ENCODE peak calls at places on chromosomes 4 and X, in eight cellular contexts. One of them, this sample, is unnamed.

GRCh38 chr4:184400375-184400870 is 73.9 kb downstream of the IRF2 start:
- DNase-seq in dorsolateral prefrontal cortex: no peak
- DNase-seq in A549: peak
- DNase-seq in WERI-Rb-1: no peak
- DNase-seq in endothelial cell of umbilical vein: peak
- DNase-seq in stomach: no peak
- DNase-seq in heart right ventricle: no peak
- DNase-seq in OCI-LY7: no peak
- DNase-seq in this sample: peak

GRCh38 chr4:169144061-169144600 is 126.6 kb downstream of the SH3RF1 start:
- DNase-seq in dorsolateral prefrontal cortex: no peak
- DNase-seq in A549: no peak
- DNase-seq in WERI-Rb-1: no peak
- DNase-seq in endothelial cell of umbilical vein: no peak
- DNase-seq in stomach: no peak
- DNase-seq in heart right ventricle: no peak
- DNase-seq in OCI-LY7: no peak
- DNase-seq in this sample: no peak

GRCh38 chr4:113637363-113637762 is 124.2 kb downstream of the CAMK2D start:
- DNase-seq in dorsolateral prefrontal cortex: no peak
- DNase-seq in A549: no peak
- DNase-seq in WERI-Rb-1: no peak
- DNase-seq in endothelial cell of umbilical vein: no peak
- DNase-seq in stomach: no peak
- DNase-seq in heart right ventricle: no peak
- DNase-seq in OCI-LY7: no peak
- DNase-seq in this sample: no peak

GRCh38 chr4:15794432-15794831 is 16.3 kb downstream of the CD38 start:
- DNase-seq in dorsolateral prefrontal cortex: no peak
- DNase-seq in A549: no peak
- DNase-seq in WERI-Rb-1: no peak
- DNase-seq in endothelial cell of umbilical vein: no peak
- DNase-seq in stomach: no peak
- DNase-seq in heart right ventricle: no peak
- DNase-seq in OCI-LY7: no peak
- DNase-seq in this sample: no peak

GRCh38 chr4:89995006-89995405 is 100.4 kb downstream of the MMRN1 start:
- DNase-seq in dorsolateral prefrontal cortex: no peak
- DNase-seq in A549: no peak
- DNase-seq in WERI-Rb-1: no peak
- DNase-seq in endothelial cell of umbilical vein: no peak
- DNase-seq in stomach: no peak
- DNase-seq in heart right ventricle: no peak
- DNase-seq in OCI-LY7: no peak
- DNase-seq in this sample: no peak

GRCh38 chrX:39953879-39954278 is 143.9 kb downstream of the BCOR start:
- DNase-seq in dorsolateral prefrontal cortex: no peak
- DNase-seq in A549: peak
- DNase-seq in WERI-Rb-1: no peak
- DNase-seq in endothelial cell of umbilical vein: peak
- DNase-seq in stomach: peak
- DNase-seq in heart right ventricle: peak
- DNase-seq in OCI-LY7: no peak
- DNase-seq in this sample: peak

GRCh38 chrX:82813671-82814078 is 694.4 kb upstream of the POU3F4 start:
- DNase-seq in dorsolateral prefrontal cortex: no peak
- DNase-seq in A549: peak
- DNase-seq in WERI-Rb-1: no peak
- DNase-seq in endothelial cell of umbilical vein: peak
- DNase-seq in stomach: no peak
- DNase-seq in heart right ventricle: no peak
- DNase-seq in OCI-LY7: no peak
- DNase-seq in this sample: peak

GRCh38 chr4:99679204-99679603 is 21.6 kb upstream of the C4orf54 start:
- DNase-seq in dorsolateral prefrontal cortex: no peak
- DNase-seq in A549: no peak
- DNase-seq in WERI-Rb-1: peak
- DNase-seq in endothelial cell of umbilical vein: no peak
- DNase-seq in stomach: no peak
- DNase-seq in heart right ventricle: peak
- DNase-seq in OCI-LY7: no peak
- DNase-seq in this sample: no peak

GRCh38 chr4:56466910-56467283 is 520 bp upstream of the SRP72 start:
- DNase-seq in dorsolateral prefrontal cortex: no peak
- DNase-seq in A549: no peak
- DNase-seq in WERI-Rb-1: no peak
- DNase-seq in endothelial cell of umbilical vein: no peak
- DNase-seq in stomach: no peak
- DNase-seq in heart right ventricle: no peak
- DNase-seq in OCI-LY7: no peak
- DNase-seq in this sample: no peak

GRCh38 chr4:10173039-10173753 is 56.6 kb upstream of the WDR1 start:
- DNase-seq in dorsolateral prefrontal cortex: no peak
- DNase-seq in A549: no peak
- DNase-seq in WERI-Rb-1: no peak
- DNase-seq in endothelial cell of umbilical vein: peak
- DNase-seq in stomach: peak
- DNase-seq in heart right ventricle: no peak
- DNase-seq in OCI-LY7: no peak
- DNase-seq in this sample: peak

GRCh38 chr4:57581200-57581599 is 471.0 kb upstream of the IGFBP7 start:
- DNase-seq in dorsolateral prefrontal cortex: no peak
- DNase-seq in A549: no peak
- DNase-seq in WERI-Rb-1: no peak
- DNase-seq in endothelial cell of umbilical vein: no peak
- DNase-seq in stomach: no peak
- DNase-seq in heart right ventricle: no peak
- DNase-seq in OCI-LY7: no peak
- DNase-seq in this sample: no peak

GRCh38 chrX:11421816-11422528 is 128.8 kb downstream of the AMELX start:
- DNase-seq in dorsolateral prefrontal cortex: no peak
- DNase-seq in A549: no peak
- DNase-seq in WERI-Rb-1: no peak
- DNase-seq in endothelial cell of umbilical vein: no peak
- DNase-seq in stomach: no peak
- DNase-seq in heart right ventricle: no peak
- DNase-seq in OCI-LY7: no peak
- DNase-seq in this sample: no peak

GRCh38 chrX:30525732-30526131 is 51.8 kb downstream of the TASL start:
- DNase-seq in dorsolateral prefrontal cortex: no peak
- DNase-seq in A549: no peak
- DNase-seq in WERI-Rb-1: no peak
- DNase-seq in endothelial cell of umbilical vein: no peak
- DNase-seq in stomach: no peak
- DNase-seq in heart right ventricle: no peak
- DNase-seq in OCI-LY7: no peak
- DNase-seq in this sample: no peak

GRCh38 chrX:1545776-1546408 is 8.9 kb upstream of the P2RY8 start:
- DNase-seq in dorsolateral prefrontal cortex: no peak
- DNase-seq in A549: no peak
- DNase-seq in WERI-Rb-1: no peak
- DNase-seq in endothelial cell of umbilical vein: no peak
- DNase-seq in stomach: no peak
- DNase-seq in heart right ventricle: no peak
- DNase-seq in OCI-LY7: no peak
- DNase-seq in this sample: no peak

GRCh38 chr4:158172196-158172557 is 648 bp downstream of the GASK1B start:
- DNase-seq in dorsolateral prefrontal cortex: no peak
- DNase-seq in A549: no peak
- DNase-seq in WERI-Rb-1: no peak
- DNase-seq in endothelial cell of umbilical vein: no peak
- DNase-seq in stomach: no peak
- DNase-seq in heart right ventricle: no peak
- DNase-seq in OCI-LY7: no peak
- DNase-seq in this sample: peak

DNA sequence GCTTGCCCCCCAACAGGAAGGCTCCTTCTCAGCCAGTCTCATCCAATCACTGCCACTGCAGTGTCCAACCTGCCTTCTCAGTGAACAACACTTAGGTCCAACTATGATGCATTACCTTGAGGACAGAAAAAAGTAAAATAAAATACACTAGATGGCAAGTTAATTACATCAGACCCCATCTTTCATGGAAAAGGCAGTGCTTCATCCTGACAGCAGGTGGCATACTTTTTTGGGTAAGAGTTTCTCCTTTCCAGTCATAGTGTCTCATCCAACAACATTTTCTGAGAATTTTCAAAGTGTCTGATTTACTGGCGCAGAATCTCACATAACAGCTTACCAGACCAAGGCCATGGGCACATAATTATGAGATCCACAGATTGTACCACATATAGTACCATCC is 1742.8 kb downstream of the PCDH7 start:
- DNase-seq in dorsolateral prefrontal cortex: no peak
- DNase-seq in A549: peak
- DNase-seq in WERI-Rb-1: peak
- DNase-seq in endothelial cell of umbilical vein: peak
- DNase-seq in stomach: no peak
- DNase-seq in heart right ventricle: no peak
- DNase-seq in OCI-LY7: peak
- DNase-seq in this sample: peak
- H3K27ac ChIP-seq in dorsolateral prefrontal cortex: no peak
- H3K27ac ChIP-seq in A549: no peak
- H3K27ac ChIP-seq in WERI-Rb-1: no peak
- H3K27ac ChIP-seq in endothelial cell of umbilical vein: no peak
- H3K27ac ChIP-seq in stomach: no peak
- H3K27ac ChIP-seq in heart right ventricle: no peak
- H3K27ac ChIP-seq in OCI-LY7: no peak
- H3K27ac ChIP-seq in this sample: no peak

GRCh38 chr4:26334366-26334765 is 13.6 kb downstream of the RBPJ start:
- DNase-seq in dorsolateral prefrontal cortex: no peak
- DNase-seq in A549: no peak
- DNase-seq in WERI-Rb-1: no peak
- DNase-seq in endothelial cell of umbilical vein: no peak
- DNase-seq in stomach: no peak
- DNase-seq in heart right ventricle: no peak
- DNase-seq in OCI-LY7: no peak
- DNase-seq in this sample: no peak

GRCh38 chr4:26331380-26331945 is 10.6 kb downstream of the RBPJ start:
- DNase-seq in dorsolateral prefrontal cortex: no peak
- DNase-seq in A549: no peak
- DNase-seq in WERI-Rb-1: no peak
- DNase-seq in endothelial cell of umbilical vein: no peak
- DNase-seq in stomach: no peak
- DNase-seq in heart right ventricle: no peak
- DNase-seq in OCI-LY7: no peak
- DNase-seq in this sample: no peak

GRCh38 chr4:26326791-26327190 is 6.0 kb downstream of the RBPJ start:
- DNase-seq in dorsolateral prefrontal cortex: no peak
- DNase-seq in A549: no peak
- DNase-seq in WERI-Rb-1: no peak
- DNase-seq in endothelial cell of umbilical vein: no peak
- DNase-seq in stomach: no peak
- DNase-seq in heart right ventricle: no peak
- DNase-seq in OCI-LY7: no peak
- DNase-seq in this sample: peak

GRCh38 chr4:26330946-26331345 is 10.1 kb downstream of the RBPJ start:
- DNase-seq in dorsolateral prefrontal cortex: no peak
- DNase-seq in A549: no peak
- DNase-seq in WERI-Rb-1: no peak
- DNase-seq in endothelial cell of umbilical vein: no peak
- DNase-seq in stomach: no peak
- DNase-seq in heart right ventricle: no peak
- DNase-seq in OCI-LY7: no peak
- DNase-seq in this sample: no peak

GRCh38 chr4:26330186-26330787 is 9.5 kb downstream of the RBPJ start:
- DNase-seq in dorsolateral prefrontal cortex: no peak
- DNase-seq in A549: peak
- DNase-seq in WERI-Rb-1: no peak
- DNase-seq in endothelial cell of umbilical vein: peak
- DNase-seq in stomach: no peak
- DNase-seq in heart right ventricle: no peak
- DNase-seq in OCI-LY7: peak
- DNase-seq in this sample: peak
- TF ChIP-seq CTCF in dorsolateral prefrontal cortex: peak
- TF ChIP-seq CTCF in A549: peak
- TF ChIP-seq CTCF in WERI-Rb-1: peak
- TF ChIP-seq CTCF in endothelial cell of umbilical vein: peak
- TF ChIP-seq CTCF in stomach: no peak
- TF ChIP-seq CTCF in heart right ventricle: peak
- TF ChIP-seq CTCF in OCI-LY7: peak
- TF ChIP-seq CTCF in this sample: peak

GRCh38 chr4:1785592-1785991 is 7.5 kb upstream of the FGFR3 start:
- DNase-seq in dorsolateral prefrontal cortex: no peak
- DNase-seq in A549: no peak
- DNase-seq in WERI-Rb-1: no peak
- DNase-seq in endothelial cell of umbilical vein: no peak
- DNase-seq in stomach: no peak
- DNase-seq in heart right ventricle: no peak
- DNase-seq in OCI-LY7: no peak
- DNase-seq in this sample: no peak
- H3K4me3 ChIP-seq in dorsolateral prefrontal cortex: no peak
- H3K4me3 ChIP-seq in A549: no peak
- H3K4me3 ChIP-seq in WERI-Rb-1: no peak
- H3K4me3 ChIP-seq in endothelial cell of umbilical vein: no peak
- H3K4me3 ChIP-seq in stomach: no peak
- H3K4me3 ChIP-seq in heart right ventricle: no peak
- H3K4me3 ChIP-seq in OCI-LY7: no peak
- H3K4me3 ChIP-seq in this sample: no peak

GRCh38 chr4:2401610-2401983 is 16.8 kb downstream of the ZFYVE28 start:
- DNase-seq in dorsolateral prefrontal cortex: no peak
- DNase-seq in A549: no peak
- DNase-seq in WERI-Rb-1: no peak
- DNase-seq in endothelial cell of umbilical vein: no peak
- DNase-seq in stomach: no peak
- DNase-seq in heart right ventricle: no peak
- DNase-seq in OCI-LY7: no peak
- DNase-seq in this sample: no peak
- H3K27ac ChIP-seq in dorsolateral prefrontal cortex: peak
- H3K27ac ChIP-seq in A549: no peak
- H3K27ac ChIP-seq in WERI-Rb-1: peak
- H3K27ac ChIP-seq in endothelial cell of umbilical vein: no peak
- H3K27ac ChIP-seq in stomach: no peak
- H3K27ac ChIP-seq in heart right ventricle: no peak
- H3K27ac ChIP-seq in OCI-LY7: no peak
- H3K27ac ChIP-seq in this sample: no peak

This sample was measured in brain microvascular endothelial cell.